ENCODE peak calls at places on chromosomes 12 and 14, in seven cellular contexts. M, X, W, O, R, B and I are unnamed samples.

GRCh38 chr12:78790148-78790547 is 74.4 kb upstream of the SYT1 start:
- DNase-seq in M (no peak), W (no peak), B (no peak), X (no peak), R (no peak), O (no peak), I (no peak)

GRCh38 chr12:51406299-51406698 is 15.1 kb upstream of the GALNT6 start:
- DNase-seq in O (no peak), M (no peak), B (no peak), X (no peak), R (no peak), W (no peak), I (no peak)

GRCh38 chr12:4562034-4562657 is at the start of gene DYRK4:
- DNase-seq in X (peak; percentile 98), O (no peak), W (no peak), R (peak; percentile 76), B (no peak), M (peak; percentile 82), I (peak; percentile 96)

GRCh38 chr14:35378638-35379568 is 25.6 kb downstream of the NFKBIA start:
- DNase-seq in M (no peak), R (peak; percentile 74), X (no peak), W (no peak), O (no peak), B (no peak), I (no peak)

GRCh38 chr12:116406529-116406928 is 129.0 kb upstream of the MED13L start:
- DNase-seq in X (peak; percentile 84), M (peak; percentile 88), O (no peak), R (peak; percentile 96), W (no peak), B (no peak), I (peak; percentile 34)

GRCh38 chr14:103503296-103503695 is 19.3 kb downstream of the CKB start:
- DNase-seq in X (no peak), O (no peak), B (no peak), M (no peak), W (no peak), R (no peak), I (no peak)

GRCh38 chr12:31710021-31710818 is 18.6 kb downstream of the AMN1 start:
- DNase-seq in W (no peak), O (no peak), R (no peak), X (no peak), M (no peak), B (no peak), I (no peak)

GRCh38 chr12:80257920-80258319 is 158.6 kb downstream of the OTOGL start:
- DNase-seq in X (no peak), W (no peak), M (no peak), B (no peak), R (no peak), O (no peak), I (no peak)

GRCh38 chr14:64625363-64626232 is 75.8 kb downstream of the PPP1R36 start:
- DNase-seq in M (no peak), B (no peak), O (no peak), R (no peak), W (no peak), X (no peak), I (no peak)

GRCh38 chr14:58362798-58363412 is 32.8 kb upstream of the TOMM20L start:
- DNase-seq in M (peak; percentile 37), W (no peak), R (peak; percentile 33), X (no peak), B (peak; percentile 4), O (no peak), I (no peak)

GRCh38 chr12:21239866-21240265 is 94.9 kb downstream of the SLCO1A2 start:
- DNase-seq in R (no peak), B (no peak), X (no peak), W (no peak), O (no peak), M (no peak), I (no peak)

GRCh38 chr14:67186369-67186768 is 2.9 kb upstream of the GARIN2 start:
- DNase-seq in W (no peak), M (no peak), O (no peak), R (no peak), X (no peak), B (no peak), I (no peak)

GRCh38 chr12:97982684-97983083 is 520.1 kb downstream of the RMST start:
- DNase-seq in M (no peak), R (no peak), B (no peak), X (no peak), W (no peak), O (no peak), I (no peak)

GRCh38 chr12:123897221-123897620 is 75.4 kb downstream of the CCDC92 start:
- DNase-seq in R (peak; percentile 80), X (no peak), W (no peak), M (peak; percentile 30), O (peak; percentile 44), B (no peak), I (no peak)

GRCh38 chr12:84070311-84070710 is 842.3 kb downstream of the SLC6A15 start:
- DNase-seq in O (peak; percentile 87), X (no peak), W (no peak), M (peak; percentile 65), R (peak; percentile 98), B (no peak), I (no peak)

GRCh38 chr12:127170271-127171180 is 1096.4 kb upstream of the TMEM132C start:
- DNase-seq in R (peak; percentile 87), B (no peak), W (no peak), O (no peak), M (no peak), X (no peak), I (no peak)

GRCh38 chr12:87923361-87923760 is 105.8 kb downstream of the C12orf50 start:
- DNase-seq in O (no peak), X (no peak), R (no peak), M (no peak), B (no peak), W (no peak), I (no peak)

GRCh38 chr12:23474438-23475000 is 475.0 kb downstream of the SOX5 start:
- DNase-seq in W (no peak), R (no peak), B (no peak), M (no peak), X (no peak), O (no peak), I (no peak)

GRCh38 chr12:62191747-62192485 is 68.3 kb upstream of the USP15 start:
- DNase-seq in X (peak; percentile 46), O (no peak), M (peak; percentile 46), B (no peak), W (no peak), R (peak; percentile 60), I (peak; percentile 29)

GRCh38 chr12:75715682-75716081 is 204.3 kb upstream of the KRR1 start:
- DNase-seq in W (no peak), X (no peak), O (no peak), M (no peak), R (no peak), B (no peak), I (no peak)

GRCh38 chr14:53432378-53432802 is 279.3 kb upstream of the DDHD1 start:
- DNase-seq in R (peak; percentile 54), B (no peak), M (peak; percentile 51), X (peak; percentile 68), O (no peak), W (no peak), I (peak; percentile 60)

GRCh38 chr12:64450711-64451486 is 1.0 kb upstream of the TBK1 start:
- DNase-seq in O (no peak), X (no peak), W (no peak), B (no peak), R (peak; percentile 17), M (peak; percentile 16), I (no peak)

GRCh38 chr12:55729592-55730446 is 1.0 kb upstream of the CD63 start:
- DNase-seq in B (peak; percentile 40), X (peak; percentile 94), O (peak; percentile 88), M (peak; percentile 96), W (peak; percentile 71), R (peak; percentile 94), I (peak; percentile 87)

GRCh38 chr12:69837191-69838085 is 12.4 kb downstream of the MYRFL start:
- DNase-seq in O (no peak), M (no peak), B (no peak), X (no peak), W (no peak), R (no peak), I (no peak)

GRCh38 chr14:60931206-60931605 is 49.7 kb downstream of the TRMT5 start:
- DNase-seq in X (no peak), R (no peak), O (no peak), M (no peak), B (peak; percentile 20), W (no peak), I (no peak)

GRCh38 chr12:77493769-77494168 is 336.9 kb upstream of the NAV3 start:
- DNase-seq in B (no peak), W (no peak), X (no peak), M (no peak), R (peak; percentile 1), O (no peak), I (no peak)

GRCh38 chr12:128920468-128920867 is 67.2 kb downstream of the GLT1D1 start:
- DNase-seq in W (no peak), O (no peak), B (no peak), R (peak; percentile 41), M (peak; percentile 3), X (no peak), I (no peak)

GRCh38 chr12:107130830-107131760 is 37.7 kb upstream of the CRY1 start:
- DNase-seq in X (no peak), B (peak; percentile 93), M (no peak), R (no peak), O (no peak), W (no peak), I (no peak)